ENCODE peak calls at places on chromosomes 4 and X, in six cellular contexts. A is fibroblast of pulmonary artery, Q is nephron progenitor cell, W is endothelial cell, I is lung, U is GM13977. E is an unnamed sample.

GRCh38 chrX:93673869-93674271 is at the start of gene FAM133A:
- DNase-seq in Q (no peak), I (no peak), U (no peak), A (peak), W (no peak), E (no peak)

GRCh38 chrX:153582896-153583295 is 16.0 kb downstream of the CCNQ start:
- DNase-seq in W (no peak), A (peak), U (peak), I (no peak), Q (peak), E (peak)

GRCh38 chr4:185470503-185471195 is 884 bp downstream of the CCDC110 start:
- DNase-seq in U (peak), A (peak), I (peak), W (no peak), Q (peak), E (peak)

GRCh38 chr4:187547281-187547680 is 448.3 kb upstream of the ZFP42 start:
- DNase-seq in U (no peak), I (no peak), A (no peak), Q (no peak), W (no peak), E (no peak)

GRCh38 chr4:7747062-7747385 is 192.6 kb downstream of the AFAP1 start:
- DNase-seq in I (no peak), U (no peak), Q (no peak), A (no peak), W (no peak), E (no peak)

GRCh38 chr4:176036585-176037205 is 28.9 kb upstream of the WDR17 start:
- DNase-seq in I (no peak), W (no peak), A (no peak), U (no peak), Q (no peak), E (no peak)

GRCh38 chrX:1242901-1243402 is 25.7 kb upstream of the CSF2RA start:
- DNase-seq in Q (no peak), I (no peak), A (no peak), U (peak), W (no peak), E (peak)

GRCh38 chr4:170805352-170805751 is 715.6 kb upstream of the AADAT start:
- DNase-seq in A (no peak), I (no peak), W (no peak), Q (no peak), U (no peak), E (no peak)

GRCh38 chrX:39682778-39683177 is 415.0 kb downstream of the BCOR start:
- DNase-seq in I (no peak), Q (no peak), A (no peak), W (no peak), U (no peak), E (no peak)

GRCh38 chr4:153151535-153152452 is 52.4 kb upstream of the TRIM2 start:
- DNase-seq in A (peak), I (peak), Q (peak), U (peak), W (peak), E (peak)

GRCh38 chrX:1606476-1606875 is 8.4 kb upstream of the ASMT start:
- DNase-seq in A (no peak), U (no peak), W (no peak), I (no peak), Q (no peak), E (no peak)

GRCh38 chr4:122652379-122652778 is 31.5 kb upstream of the IL21 start:
- DNase-seq in I (peak), W (peak), A (peak), U (peak), Q (peak), E (peak)

GRCh38 chr4:1775731-1776500 is 17.2 kb upstream of the FGFR3 start:
- DNase-seq in A (no peak), U (no peak), W (no peak), Q (no peak), I (no peak), E (no peak)

GRCh38 chr4:3418029-3418762 is 23.6 kb upstream of the HGFAC start:
- DNase-seq in I (no peak), A (no peak), W (no peak), Q (no peak), U (no peak), E (no peak)

GRCh38 chr4:142435599-142436235 is 410.4 kb downstream of the INPP4B start:
- DNase-seq in I (no peak), Q (peak), A (no peak), U (no peak), W (no peak), E (no peak)

GRCh38 chr4:8710946-8711345 is 118.4 kb downstream of the CPZ start:
- DNase-seq in Q (no peak), A (no peak), U (no peak), W (no peak), I (no peak), E (no peak)

GRCh38 chr4:174318829-174319764 is 35.4 kb downstream of the CEP44 start:
- DNase-seq in W (peak), A (peak), I (no peak), U (peak), Q (no peak), E (no peak)

GRCh38 chr4:70183168-70183939 is 12.2 kb upstream of the ODAM start:
- DNase-seq in I (no peak), U (peak), Q (peak), A (peak), W (peak), E (peak)

GRCh38 chr4:24771241-24771640 is 24.1 kb upstream of the SOD3 start:
- DNase-seq in W (no peak), Q (no peak), U (no peak), A (no peak), I (no peak), E (no peak)

GRCh38 chrX:143664302-143664701 is 28.4 kb upstream of the SLITRK4 start:
- DNase-seq in I (no peak), W (peak), U (no peak), A (peak), Q (no peak), E (no peak)

GRCh38 chrX:125333583-125333982 is 13.9 kb downstream of the TEX13C start:
- DNase-seq in Q (no peak), I (no peak), U (no peak), W (no peak), A (no peak), E (no peak)

GRCh38 chr4:112516401-112517066 is 554 bp upstream of the NEUROG2 start:
- DNase-seq in Q (peak), W (peak), A (no peak), I (no peak), U (peak), E (peak)

GRCh38 chr4:22787753-22788389 is 95.1 kb downstream of the GBA3 start:
- DNase-seq in U (no peak), W (no peak), A (no peak), I (no peak), Q (no peak), E (no peak)

GRCh38 chrX:123108513-123109427 is 75.3 kb upstream of the GRIA3 start:
- DNase-seq in A (no peak), U (no peak), Q (no peak), W (no peak), I (no peak), E (no peak)

GRCh38 chr4:118904418-118904817 is 15.8 kb downstream of the SYNPO2 start:
- DNase-seq in Q (no peak), A (peak), U (no peak), W (no peak), I (no peak), E (no peak)

GRCh38 chr4:17490575-17491059 is 21.3 kb downstream of the QDPR start:
- DNase-seq in W (no peak), Q (no peak), A (no peak), I (no peak), U (no peak), E (no peak)

GRCh38 chrX:118459494-118459893 is 36.1 kb upstream of the DOCK11 start:
- DNase-seq in Q (no peak), I (no peak), A (peak), W (peak), U (peak), E (peak)

GRCh38 chr4:41384992-41385391 is 128.3 kb downstream of the UCHL1 start:
- DNase-seq in I (peak), U (no peak), W (peak), Q (no peak), A (no peak), E (no peak)

GRCh38 chr4:47786958-47787370 is 50.9 kb downstream of the CORIN start:
- DNase-seq in A (no peak), U (peak), W (no peak), I (no peak), Q (no peak), E (no peak)
- TF ChIP-seq CTCF in A (no peak), U (no peak), W (no peak), I (no peak), Q (no peak), E (no peak)

DNA sequence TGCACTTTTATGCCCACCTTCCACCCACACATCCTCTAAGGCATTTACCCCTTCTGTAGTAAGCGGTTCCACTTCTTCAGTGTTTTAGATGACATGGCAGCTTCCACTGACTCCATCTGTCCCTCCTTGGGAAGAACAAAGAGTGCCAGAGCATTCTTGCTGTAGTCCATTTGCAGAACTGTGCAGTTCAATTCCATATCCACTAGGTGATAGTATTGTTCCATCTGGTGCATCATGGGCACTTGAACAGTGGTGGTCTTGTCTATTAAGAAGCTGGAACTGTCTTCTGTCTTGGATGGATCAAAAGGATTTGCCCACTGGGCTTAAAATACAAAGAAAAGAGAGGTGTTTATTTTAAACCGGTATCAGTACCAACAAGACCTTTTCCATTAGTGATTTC is 3.5 kb downstream of the SERPINA7 start:
- DNase-seq in A (peak), U (no peak), W (no peak), I (no peak), Q (no peak), E (no peak)
- TF ChIP-seq CTCF in A (peak), U (peak), W (no peak), I (no peak), Q (peak), E (no peak)

DNA sequence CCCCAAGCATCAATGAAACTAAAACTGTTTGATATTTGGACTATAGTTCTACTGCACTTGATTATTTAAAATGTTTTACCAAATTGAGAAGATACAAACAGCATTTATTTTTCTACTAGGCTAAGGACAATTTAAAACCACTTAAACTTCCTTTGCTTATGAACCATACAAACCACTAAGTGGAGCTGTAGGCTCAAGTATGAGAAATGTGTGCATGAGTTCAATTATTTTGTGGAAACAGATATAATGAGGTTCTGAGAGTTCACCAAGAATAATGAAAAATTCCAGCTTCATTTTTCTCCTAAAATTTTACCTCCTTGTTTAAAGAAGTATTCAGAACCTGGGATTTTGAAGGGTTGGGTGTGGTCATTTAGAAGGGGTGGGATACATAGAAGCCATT is 63.1 kb downstream of the SERPINA7 start:
- DNase-seq in U (no peak), I (no peak), W (no peak), A (peak), Q (no peak), E (no peak)
- TF ChIP-seq CTCF in U (peak), I (no peak), W (no peak), A (peak), Q (peak), E (no peak)

DNA sequence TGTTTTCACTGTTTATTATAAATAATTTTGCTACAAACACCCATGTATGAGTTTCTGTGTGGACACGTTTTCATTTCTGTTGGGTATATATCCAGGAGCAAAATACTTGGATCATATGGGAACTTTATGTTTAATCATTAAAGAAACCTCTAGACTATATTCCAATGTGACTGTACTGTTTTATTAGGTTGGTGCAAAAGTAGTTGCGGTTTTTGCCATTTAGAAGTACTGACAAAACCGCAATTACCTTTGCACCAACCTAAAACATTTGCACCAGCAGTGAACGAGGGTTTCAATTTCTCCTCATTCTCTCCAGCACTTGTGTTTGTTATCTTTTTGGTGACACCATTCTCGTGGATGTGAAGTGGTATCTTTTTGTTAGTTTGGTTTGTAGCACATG is 565.0 kb downstream of the TRIML1 start:
- DNase-seq in U (no peak), Q (no peak), W (no peak), I (no peak), A (no peak), E (no peak)
- TF ChIP-seq CTCF in U (no peak), Q (no peak), W (no peak), I (no peak), A (no peak), E (no peak)

DNA sequence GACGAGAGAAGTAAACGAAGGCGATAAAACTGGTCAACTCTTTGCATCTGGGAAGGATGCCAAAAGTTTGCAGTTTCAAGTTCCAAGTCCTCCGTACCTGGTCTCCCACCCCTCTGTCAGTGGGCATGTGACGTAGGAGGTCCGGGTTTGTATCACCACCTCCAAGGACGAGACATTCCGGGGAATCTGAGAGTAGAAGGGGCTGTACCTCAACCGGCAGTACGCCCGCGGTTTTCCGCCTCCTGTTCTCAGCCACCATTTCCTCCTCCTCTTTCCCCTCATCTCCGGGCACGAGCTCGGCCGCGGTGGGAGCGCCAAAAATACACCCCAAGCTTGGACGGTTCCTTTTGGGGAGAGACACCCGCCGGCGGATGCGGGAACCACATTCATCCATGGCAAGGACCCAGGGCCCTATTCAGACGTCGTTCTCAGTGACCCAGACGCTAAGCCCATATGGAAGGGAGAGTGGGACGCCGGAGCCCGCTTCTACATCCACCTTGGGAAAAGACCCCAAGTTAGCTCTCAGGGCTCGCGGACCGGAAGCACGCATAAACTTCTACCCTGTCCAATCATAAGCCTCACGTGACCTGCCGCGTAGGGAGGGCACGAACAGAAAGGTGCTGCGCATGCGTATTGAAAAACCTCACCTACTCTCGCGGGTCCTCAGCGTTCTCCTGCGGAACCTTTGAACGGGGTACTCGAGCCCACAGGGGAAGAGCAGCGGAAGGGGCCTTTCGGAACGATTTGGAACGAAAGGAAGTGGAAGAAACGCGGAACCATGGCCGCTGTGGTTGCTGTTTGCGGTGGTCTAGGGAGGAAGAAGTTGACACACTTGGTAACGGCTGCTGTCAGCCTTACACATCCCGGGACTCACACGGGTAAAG is at the start of the genes HELQ and MRPS18C:
- DNase-seq in W (peak), U (peak), A (peak), I (peak), Q (peak), E (peak)
- TF ChIP-seq CTCF in W (no peak), U (peak), A (peak), I (no peak), Q (no peak), E (no peak)

DNA sequence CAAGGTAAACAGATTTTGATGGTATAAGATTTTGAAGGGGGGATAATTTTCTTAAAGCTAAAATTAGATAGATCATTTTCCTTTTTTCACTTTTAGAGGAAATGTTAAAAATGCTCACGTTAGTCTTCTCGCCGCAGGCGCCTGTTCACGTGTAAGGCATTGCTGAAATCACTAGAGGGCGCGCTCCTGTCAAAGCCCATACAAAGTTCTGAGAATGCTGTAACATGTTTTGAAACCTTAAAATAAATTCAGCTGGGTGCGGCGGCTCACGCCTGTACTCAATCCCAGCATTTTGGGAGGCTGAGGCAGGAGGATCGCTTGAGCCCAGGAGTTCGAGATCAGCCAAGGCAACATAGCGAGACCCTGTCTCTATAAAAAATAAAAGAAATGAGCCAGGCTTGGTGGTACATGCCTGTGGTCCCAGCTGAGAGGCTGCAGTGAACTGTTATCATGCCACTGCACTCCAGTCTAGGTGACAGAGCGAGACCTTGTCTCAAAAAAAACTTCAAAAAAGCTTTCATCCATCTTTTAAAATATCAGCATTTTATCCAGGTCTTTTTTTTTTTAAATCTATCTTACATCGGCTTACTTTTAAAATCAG is 138.0 kb downstream of the RBMX2 start:
- DNase-seq in U (peak), A (peak), W (peak), Q (peak), I (peak), E (peak)
- TF ChIP-seq CTCF in U (peak), A (peak), W (peak), Q (peak), I (peak), E (peak)

GRCh38 chr4:90660672-90661071 is 533.5 kb downstream of the CCSER1 start:
- DNase-seq in U (no peak), I (no peak), A (no peak), Q (no peak), W (no peak), E (no peak)
- TF ChIP-seq CTCF in U (no peak), I (no peak), A (no peak), Q (no peak), W (no peak), E (no peak)

DNA sequence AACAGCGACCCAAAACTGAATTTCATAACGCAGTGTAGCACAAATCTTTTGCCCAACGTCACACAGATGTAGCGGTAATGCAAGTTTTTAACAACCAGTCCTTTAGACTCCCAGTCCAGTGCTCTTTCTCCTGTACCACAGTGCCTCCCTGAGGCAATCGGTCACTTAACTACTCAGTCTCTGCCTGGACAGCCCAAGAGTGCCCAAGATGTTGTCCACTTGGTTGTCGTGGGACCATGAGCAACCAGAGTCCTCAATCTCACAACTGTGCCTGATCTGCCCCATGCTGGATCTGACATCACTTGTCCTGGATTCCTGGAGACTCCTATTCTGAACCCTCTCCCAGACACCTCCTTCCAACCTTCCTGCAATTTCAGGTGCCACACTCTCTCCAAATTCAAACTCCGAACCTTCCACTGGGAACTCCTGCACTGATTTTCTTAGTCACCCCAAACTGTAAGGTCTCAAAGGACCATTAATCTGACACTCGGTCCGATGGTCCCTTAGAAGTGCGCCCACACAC is 702 bp downstream of the MMGT1 start:
- DNase-seq in I (no peak), Q (no peak), A (peak), U (no peak), W (no peak), E (peak)
- TF ChIP-seq CTCF in I (no peak), Q (no peak), A (no peak), U (peak), W (no peak), E (no peak)

GRCh38 chr4:149897784-149898183 is 82.1 kb upstream of the IQCM start:
- DNase-seq in U (no peak), A (peak), I (no peak), W (no peak), Q (no peak), E (no peak)

GRCh38 chr4:149901128-149901527 is 85.5 kb upstream of the IQCM start:
- DNase-seq in W (no peak), I (no peak), A (no peak), Q (no peak), U (no peak), E (no peak)

GRCh38 chr4:149891381-149891780 is 75.7 kb upstream of the IQCM start:
- DNase-seq in U (no peak), A (no peak), W (no peak), Q (no peak), I (no peak), E (no peak)

DNA sequence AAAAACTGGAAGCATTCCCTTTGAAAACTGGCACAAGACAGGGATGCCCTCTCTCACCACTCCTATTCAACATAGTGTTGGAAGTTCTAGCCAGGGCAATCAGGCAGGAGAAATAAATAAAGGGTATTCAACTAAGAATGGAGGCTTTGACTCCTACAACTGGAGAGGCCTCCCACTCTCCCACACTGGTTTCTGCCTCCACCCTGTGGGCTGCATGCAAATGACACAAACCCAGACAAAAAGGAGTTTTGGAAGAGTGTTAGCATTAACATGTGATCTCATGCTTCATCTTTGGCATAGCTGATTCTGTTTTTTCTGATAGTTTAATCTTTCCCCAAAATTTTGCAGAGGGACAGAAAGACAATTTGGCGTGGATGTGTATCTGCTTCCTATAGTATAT is 80.8 kb upstream of the IQCM start:
- DNase-seq in U (no peak), Q (peak), I (no peak), A (peak), W (peak), E (no peak)
- TF ChIP-seq CTCF in U (peak), Q (peak), I (no peak), A (peak), W (no peak), E (no peak)

GRCh38 chr4:76213415-76214268 is at the start of gene SCARB2:
- DNase-seq in I (peak), Q (peak), A (peak), W (peak), U (peak), E (peak)
- TF ChIP-seq CTCF in I (no peak), Q (no peak), A (no peak), W (no peak), U (no peak), E (no peak)

E was measured in activated CD8-positive, alpha-beta T cell treated with anti-CD3 and anti-CD28 coated beads for 36 hours.